ENCODE peak calls at places on chromosomes 1 and 21, in seven cellular contexts. G is heart left ventricle, D is breast epithelium, C is colonic mucosa, E is mesendoderm, X is H9, O is aorta. V is an unnamed sample. For H3K27me3 and H3K4me1, the result is how much of the 10 kb centered on the place peaks cover.

GRCh38 chr1:2175681-2176454 is 18.7 kb downstream of the FAAP20 start:
- DNase-seq in G (no peak), D (no peak), C (no peak), E (no peak), X (no peak), O (no peak), V (no peak)

GRCh38 chr1:26181586-26182371 is 4.5 kb downstream of the CNKSR1 start:
- DNase-seq in G (no peak), D (no peak), C (no peak), E (no peak), X (no peak), O (no peak), V (no peak)

GRCh38 chr1:175433586-175434267 is 241.2 kb upstream of the KIAA0040 start:
- DNase-seq in G (no peak), D (no peak), C (no peak), E (peak), X (no peak), O (no peak), V (no peak)

GRCh38 chr21:44874497-44875331 is 1.2 kb upstream of the PTTG1IP start:
- DNase-seq in G (peak), D (peak), C (peak), E (peak), X (no peak), O (peak), V (peak)

GRCh38 chr1:233005703-233006102 is 55.3 kb downstream of the NTPCR start:
- DNase-seq in G (no peak), D (no peak), C (no peak), E (no peak), X (no peak), O (no peak), V (no peak)

GRCh38 chr1:53541761-53542550 is 82.8 kb downstream of the DMRTB1 start:
- DNase-seq in G (peak), D (no peak), C (no peak), E (peak), X (peak), O (peak), V (peak)

GRCh38 chr1:188782220-188782841 is 1695.3 kb downstream of the BRINP3 start:
- DNase-seq in G (no peak), D (no peak), C (no peak), E (peak), X (peak), O (no peak), V (peak)

GRCh38 chr1:112904071-112904830 is 51.7 kb downstream of the SLC16A1 start:
- DNase-seq in G (no peak), D (no peak), C (no peak), E (peak), X (no peak), O (no peak), V (no peak)

GRCh38 chr1:212353181-212353580 is 61.5 kb downstream of the PACC1 start:
- DNase-seq in G (no peak), D (no peak), C (no peak), E (peak), X (no peak), O (no peak), V (no peak)

GRCh38 chr21:45542667-45543370 is 579 bp upstream of the SLC19A1 start:
- DNase-seq in G (no peak), D (peak), C (peak), E (no peak), X (peak), O (peak), V (peak)

GRCh38 chr1:215631489-215631888 is 64.4 kb downstream of the KCTD3 start:
- DNase-seq in G (peak), D (peak), C (no peak), E (no peak), X (no peak), O (no peak), V (peak)

GRCh38 chr1:229691362-229691761 is 65.3 kb downstream of the URB2 start:
- DNase-seq in G (no peak), D (no peak), C (no peak), E (no peak), X (no peak), O (no peak), V (no peak)

GRCh38 chr1:229689273-229689672 is 63.2 kb downstream of the URB2 start:
- DNase-seq in G (no peak), D (no peak), C (no peak), E (no peak), X (no peak), O (no peak), V (no peak)

GRCh38 chr1:229689915-229690314 is 63.9 kb downstream of the URB2 start:
- DNase-seq in G (peak), D (no peak), C (no peak), E (no peak), X (no peak), O (no peak), V (no peak)

GRCh38 chr1:229693124-229693523 is 67.1 kb downstream of the URB2 start:
- DNase-seq in G (peak), D (no peak), C (no peak), E (no peak), X (no peak), O (no peak), V (no peak)

GRCh38 chr1:229690662-229691061 is 64.6 kb downstream of the URB2 start:
- DNase-seq in G (no peak), D (no peak), C (no peak), E (no peak), X (no peak), O (no peak), V (no peak)
- H3K27me3 ChIP-seq in G (under half), D (under half), C (under half), E (under half), X (under half), O (under half), V (under half)

GRCh38 chr1:227546055-227546454 is 17.3 kb upstream of the ZNF678 start:
- DNase-seq in G (no peak), D (no peak), C (no peak), E (no peak), X (no peak), O (no peak), V (peak)
- H3K4me1 ChIP-seq in G (under half), D (under half), C (under half), E (under half), X (under half), O (under half), V (under half)

GRCh38 chr1:938711-939504 is 15.2 kb downstream of the SAMD11 start:
- DNase-seq in G (no peak), D (no peak), C (no peak), E (peak), X (peak), O (no peak), V (no peak)
- H3K27me3 ChIP-seq in G (under half), D (half or more), C (half or more), E (under half), X (half or more), O (under half), V (under half)

GRCh38 chr1:207825719-207826556 is 74.1 kb downstream of the CD46 start:
- DNase-seq in G (peak), D (peak), C (peak), E (no peak), X (no peak), O (peak), V (peak)
- H3K4me1 ChIP-seq in G (under half), D (under half), C (under half), E (under half), X (under half), O (under half), V (half or more)

GRCh38 chr1:164719676-164720075 is 160.7 kb downstream of the PBX1 start:
- DNase-seq in G (no peak), D (no peak), C (no peak), E (no peak), X (no peak), O (no peak), V (no peak)
- H3K27me3 ChIP-seq in G (under half), D (under half), C (under half), E (under half), X (under half), O (under half), V (under half)